ENCODE peak calls at places on chromosomes 2 and 18, in four cellular contexts. H is BJ, A is left lung, L is pancreas. U is an unnamed sample.
A peak's percentile ranks its signal among the peaks of the same experiment; 100 is the strongest.

GRCh38 chr2:33375054-33375453 is 101.4 kb upstream of the RASGRP3 start:
- DNase-seq in H (no peak), A (no peak), L (no peak), U (peak; percentile 66)

GRCh38 chr2:47437287-47437686 is 34.3 kb downstream of the MSH2 start:
- DNase-seq in H (no peak), A (no peak), L (no peak), U (peak; percentile 65)

GRCh38 chr18:46336278-46337205 is 232.4 kb downstream of the HAUS1 start:
- DNase-seq in H (no peak), A (no peak), L (no peak), U (no peak)

GRCh38 chr2:218568190-218569037 is at the start of the genes CNOT9 and USP37:
- DNase-seq in H (peak; percentile 87), A (peak; percentile 100), L (peak; percentile 100), U (peak; percentile 97)

GRCh38 chr2:120525056-120526046 is 179.4 kb downstream of the INHBB start:
- DNase-seq in H (no peak), A (no peak), L (no peak), U (no peak)

GRCh38 chr18:9102391-9103216 is at the start of gene NDUFV2:
- DNase-seq in H (peak; percentile 52), A (peak; percentile 100), L (peak; percentile 97), U (peak; percentile 93)

GRCh38 chr2:75602724-75603342 is 42.1 kb upstream of the EVA1A start:
- DNase-seq in H (peak; percentile 84), A (peak; percentile 74), L (no peak), U (peak; percentile 91)

GRCh38 chr2:98804736-98805135 is 73.8 kb upstream of the MGAT4A start:
- DNase-seq in H (no peak), A (no peak), L (no peak), U (no peak)

GRCh38 chr18:59582395-59582794 is 114.8 kb downstream of the CCBE1 start:
- DNase-seq in H (no peak), A (no peak), L (no peak), U (no peak)

GRCh38 chr2:152441961-152442360 is 107.0 kb downstream of the FMNL2 start:
- DNase-seq in H (no peak), A (no peak), L (no peak), U (no peak)

GRCh38 chr2:196592912-196593881 is 46.3 kb upstream of the CCDC150 start:
- DNase-seq in H (no peak), A (peak; percentile 84), L (no peak), U (peak; percentile 66)

GRCh38 chr18:53191634-53192033 is 851.6 kb downstream of the DCC start:
- DNase-seq in H (no peak), A (no peak), L (no peak), U (no peak)

GRCh38 chr2:7625392-7626138 is 708.4 kb downstream of the RNF144A start:
- DNase-seq in H (no peak), A (no peak), L (no peak), U (no peak)

GRCh38 chr18:44041553-44042418 is 638.9 kb upstream of the SETBP1 start:
- DNase-seq in H (no peak), A (no peak), L (no peak), U (no peak)

GRCh38 chr2:181374741-181375675 is 82.2 kb upstream of the ITGA4 start:
- DNase-seq in H (no peak), A (no peak), L (no peak), U (peak; percentile 88)

GRCh38 chr18:70461323-70462077 is 172.7 kb downstream of the SOCS6 start:
- DNase-seq in H (no peak), A (no peak), L (no peak), U (no peak)

GRCh38 chr18:3514312-3515216 is 64.6 kb downstream of the TGIF1 start:
- DNase-seq in H (no peak), A (no peak), L (no peak), U (no peak)

GRCh38 chr2:146624429-146624828 is 1220.4 kb upstream of the ACVR2A start:
- DNase-seq in H (no peak), A (no peak), L (no peak), U (peak; percentile 11)

GRCh38 chr2:217604527-217605279 is 398.1 kb downstream of the TNS1 start:
- DNase-seq in H (no peak), A (no peak), L (no peak), U (no peak)

GRCh38 chr2:191593622-191594416 is 84.1 kb upstream of the NABP1 start:
- DNase-seq in H (no peak), A (no peak), L (no peak), U (peak; percentile 82)

GRCh38 chr18:57943723-57944122 is 100.3 kb upstream of the NEDD4L start:
- DNase-seq in H (peak; percentile 29), A (no peak), L (no peak), U (no peak)

DNA sequence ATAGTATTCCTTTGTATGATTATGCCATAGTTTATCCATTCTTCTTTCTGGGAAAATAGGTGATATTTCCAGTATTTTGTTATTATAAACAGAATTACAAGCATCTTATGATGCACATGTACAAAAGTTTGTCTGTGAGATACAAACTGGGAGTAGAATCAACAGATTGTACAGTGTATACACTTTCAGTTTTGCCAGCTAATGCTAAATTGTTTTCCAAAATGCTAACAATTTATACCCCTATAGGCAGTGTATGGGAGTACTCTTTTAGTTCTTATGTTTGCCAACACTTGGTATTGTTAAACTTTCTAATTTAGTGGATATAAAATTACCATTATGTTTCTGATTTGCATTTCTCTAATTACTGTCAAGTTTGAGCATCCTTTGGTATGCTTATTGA is 31.0 kb upstream of the TNFRSF11A start:
- DNase-seq in H (no peak), A (no peak), L (no peak), U (no peak)
- TF ChIP-seq CTCF in H (no peak), A (no peak), L (no peak), U (no peak)

DNA sequence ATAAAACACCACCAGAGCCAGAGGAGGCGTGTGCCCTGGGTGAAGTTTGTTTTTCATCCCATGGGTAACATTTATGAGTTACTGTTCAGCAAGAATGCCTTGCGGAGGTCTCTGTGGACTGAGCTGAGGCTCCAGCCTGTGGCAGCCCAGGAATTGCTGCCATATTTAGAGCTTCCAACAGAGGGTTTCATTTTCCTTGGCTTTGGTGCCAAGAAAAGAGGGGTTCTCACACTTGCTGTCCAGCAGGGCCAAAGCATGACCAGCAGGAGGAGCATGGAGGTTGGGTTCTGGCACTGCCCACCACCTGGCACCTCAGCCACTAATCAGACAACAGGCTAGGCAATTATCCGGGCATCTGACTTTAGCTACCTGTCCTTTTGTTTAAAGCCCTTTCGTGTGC is 36.7 kb downstream of the EPAS1 start:
- DNase-seq in H (no peak), A (no peak), L (no peak), U (peak; percentile 41)
- TF ChIP-seq CTCF in H (peak; percentile 34), A (peak; percentile 13), L (no peak), U (peak; percentile 33)

DNA sequence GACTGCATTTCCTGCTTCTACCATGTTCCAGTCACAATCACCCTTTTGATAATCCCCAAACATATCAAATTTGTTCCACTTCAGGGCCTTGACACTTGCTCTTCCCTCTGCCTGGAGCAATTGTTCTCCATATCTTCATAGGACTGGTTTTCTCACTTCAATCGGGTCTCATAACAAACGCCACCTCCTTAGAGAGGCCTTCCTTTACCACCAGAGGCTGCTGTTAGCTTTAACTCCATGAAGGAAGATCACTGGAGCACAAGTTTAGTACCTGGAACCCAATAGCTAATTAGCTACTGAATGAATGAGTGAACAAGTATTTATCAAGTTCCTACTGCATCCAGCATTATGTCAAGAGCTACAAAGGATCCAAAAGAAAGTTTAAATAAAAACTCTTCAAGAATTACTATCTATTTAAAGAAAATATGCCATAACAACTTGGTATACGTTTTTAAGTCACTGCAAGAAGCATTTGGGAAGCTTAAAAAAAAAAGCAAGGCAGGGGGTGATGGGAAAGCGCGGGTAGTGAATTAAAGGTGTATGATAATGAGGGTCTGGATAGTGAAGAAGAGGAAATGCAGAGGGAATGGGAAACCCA is 58.8 kb downstream of the BAZ2B start:
- DNase-seq in H (no peak), A (no peak), L (no peak), U (peak; percentile 8)
- TF ChIP-seq CTCF in H (peak; percentile 26), A (no peak), L (no peak), U (peak; percentile 47)

DNA sequence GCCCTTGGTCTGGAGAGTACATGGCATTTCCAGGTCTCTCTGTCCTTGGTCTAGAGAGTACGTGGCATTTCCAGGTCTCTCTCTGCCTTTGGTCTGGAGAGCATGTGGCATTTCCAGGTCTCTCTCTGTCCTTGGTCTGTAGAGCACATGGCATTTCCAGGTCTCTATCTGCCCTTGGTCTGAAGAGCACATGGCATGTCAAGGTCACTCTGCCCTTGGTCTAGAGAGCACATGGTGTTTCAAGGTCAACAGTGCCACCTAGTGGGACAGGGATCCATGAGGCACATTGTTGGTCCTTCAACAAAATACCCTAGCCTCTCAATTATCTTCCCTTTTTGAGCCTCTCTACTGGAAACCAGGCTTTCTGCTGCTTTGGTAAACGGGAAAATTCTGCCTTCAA is 250.2 kb downstream of the OTX1 start:
- DNase-seq in H (no peak), A (no peak), L (no peak), U (no peak)
- TF ChIP-seq CTCF in H (no peak), A (no peak), L (no peak), U (no peak)

GRCh38 chr2:59083075-59083792 is 842.1 kb upstream of the FANCL start:
- DNase-seq in H (no peak), A (no peak), L (no peak), U (no peak)
- TF ChIP-seq CTCF in H (no peak), A (no peak), L (no peak), U (no peak)

DNA sequence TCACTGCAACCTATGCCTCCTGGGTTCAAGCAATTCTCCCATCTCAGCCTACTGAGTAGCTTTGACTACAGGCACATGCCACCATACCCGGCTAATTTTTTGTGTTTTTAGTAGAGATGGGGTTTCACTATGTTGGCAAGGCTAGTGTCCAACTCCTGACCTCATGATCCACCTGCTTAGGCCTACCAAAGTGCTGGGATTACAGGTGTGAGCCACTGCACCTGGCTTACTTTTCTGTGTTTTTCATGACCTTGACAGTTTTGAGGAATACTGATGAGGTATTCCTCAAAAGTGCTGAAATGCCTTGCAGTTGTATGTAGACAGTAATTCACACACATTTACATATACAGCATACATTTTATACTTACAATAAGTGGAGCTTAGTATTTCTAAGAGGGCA is 126.1 kb downstream of the PHLPP1 start:
- DNase-seq in H (no peak), A (no peak), L (no peak), U (no peak)
- TF ChIP-seq CTCF in H (no peak), A (no peak), L (no peak), U (no peak)

DNA sequence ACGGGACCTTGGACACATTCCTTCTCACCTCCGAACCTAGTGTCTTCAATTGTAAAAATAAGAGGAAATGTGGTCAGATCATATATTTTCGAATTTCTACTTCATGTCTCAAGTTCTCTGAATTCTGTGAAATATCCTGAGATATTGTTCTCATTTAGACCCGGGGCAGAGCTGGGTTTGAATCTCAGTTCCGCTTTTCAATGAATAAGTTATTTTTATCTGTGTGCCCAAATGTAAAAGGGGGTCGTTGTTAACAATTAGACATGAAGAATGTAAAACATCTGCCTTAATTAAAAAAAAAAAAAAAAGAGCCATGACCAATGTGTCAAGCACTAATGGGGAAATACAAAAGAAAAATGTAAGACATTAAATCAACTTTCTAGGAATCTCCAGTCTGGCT is 48.9 kb upstream of the BCL11A start:
- DNase-seq in H (no peak), A (no peak), L (no peak), U (no peak)
- TF ChIP-seq CTCF in H (no peak), A (no peak), L (no peak), U (no peak)

DNA sequence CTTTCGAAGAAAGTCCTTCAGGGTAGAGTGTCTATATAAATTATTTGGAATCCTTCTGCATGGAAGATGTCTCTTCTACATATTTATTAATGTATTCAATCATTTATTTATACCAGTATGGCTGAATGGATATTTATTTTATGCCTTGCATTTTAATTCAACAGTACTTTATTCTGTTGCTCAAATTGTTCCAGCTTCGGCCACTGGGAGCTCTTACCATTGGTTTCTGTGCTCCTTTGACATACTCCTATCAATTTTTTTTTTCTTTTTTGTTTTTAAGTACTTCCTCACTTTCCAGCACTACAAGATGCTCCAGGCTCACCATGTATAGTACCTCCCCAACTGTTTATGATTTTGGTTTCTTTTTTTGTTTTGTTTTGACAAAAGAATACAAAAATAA is 39.4 kb upstream of the WIPF1 start:
- DNase-seq in H (no peak), A (no peak), L (no peak), U (no peak)
- TF ChIP-seq CTCF in H (no peak), A (no peak), L (no peak), U (peak; percentile 7)

U was measured in AG10803.